ENCODE peak calls at places on chromosomes 16 and 17, in seven cellular contexts. L is HCT116, T is HepG2, S is H1, P is SK-N-SH, B is K562, Q is GM12878. J is an unnamed sample.

GRCh38 chr17:29291163-29291752 is 2.7 kb downstream of the NUFIP2 start:
- DNase-seq in B (no peak), P (peak), Q (peak), S (no peak), T (peak), L (peak), J (no peak)

GRCh38 chr16:1823821-1824220 is 2.8 kb downstream of the HAGH start:
- DNase-seq in T (peak), B (peak), S (peak), P (no peak), Q (no peak), L (no peak), J (no peak)

GRCh38 chr16:48366165-48367093 is 18.8 kb downstream of the SIAH1 start:
- DNase-seq in P (peak), B (no peak), T (peak), S (no peak), Q (peak), L (peak), J (no peak)

GRCh38 chr17:76909971-76910760 is 42.0 kb downstream of the MGAT5B start:
- DNase-seq in Q (no peak), B (peak), L (peak), S (peak), T (peak), P (no peak), J (peak)

GRCh38 chr16:72812651-72813050 is 235.3 kb downstream of the ZFHX3 start:
- DNase-seq in L (no peak), Q (no peak), P (no peak), S (no peak), B (no peak), T (no peak), J (no peak)

GRCh38 chr17:31511583-31511982 is 120.1 kb downstream of the RAB11FIP4 start:
- DNase-seq in S (no peak), Q (no peak), L (no peak), B (no peak), T (no peak), P (no peak), J (no peak)

GRCh38 chr17:36064142-36064541 is at the start of gene CCL18:
- DNase-seq in S (no peak), Q (no peak), T (no peak), B (no peak), P (no peak), L (no peak), J (no peak)

GRCh38 chr16:46826618-46827017 is 4.4 kb downstream of the C16orf87 start:
- DNase-seq in Q (no peak), T (no peak), S (no peak), P (no peak), B (no peak), L (no peak), J (no peak)

GRCh38 chr16:69880640-69881133 is 70.4 kb upstream of the CLEC18A start:
- DNase-seq in B (no peak), L (no peak), T (no peak), P (no peak), Q (no peak), S (no peak), J (no peak)

GRCh38 chr17:69869667-69870066 is 205.4 kb upstream of the KCNJ16 start:
- DNase-seq in P (no peak), L (no peak), B (no peak), T (no peak), S (no peak), Q (no peak), J (no peak)

GRCh38 chr17:65463242-65463641 is 98.2 kb downstream of the AXIN2 start:
- DNase-seq in P (no peak), S (no peak), L (no peak), T (no peak), B (no peak), Q (no peak), J (no peak)

GRCh38 chr17:78120971-78121800 is 7.4 kb downstream of the TMC6 start:
- DNase-seq in S (no peak), T (no peak), P (no peak), Q (no peak), L (no peak), B (peak), J (no peak)

GRCh38 chr17:8122391-8122922 is 1.4 kb downstream of the HES7 start:
- DNase-seq in P (no peak), Q (no peak), S (peak), B (no peak), L (no peak), T (no peak), J (no peak)

DNA sequence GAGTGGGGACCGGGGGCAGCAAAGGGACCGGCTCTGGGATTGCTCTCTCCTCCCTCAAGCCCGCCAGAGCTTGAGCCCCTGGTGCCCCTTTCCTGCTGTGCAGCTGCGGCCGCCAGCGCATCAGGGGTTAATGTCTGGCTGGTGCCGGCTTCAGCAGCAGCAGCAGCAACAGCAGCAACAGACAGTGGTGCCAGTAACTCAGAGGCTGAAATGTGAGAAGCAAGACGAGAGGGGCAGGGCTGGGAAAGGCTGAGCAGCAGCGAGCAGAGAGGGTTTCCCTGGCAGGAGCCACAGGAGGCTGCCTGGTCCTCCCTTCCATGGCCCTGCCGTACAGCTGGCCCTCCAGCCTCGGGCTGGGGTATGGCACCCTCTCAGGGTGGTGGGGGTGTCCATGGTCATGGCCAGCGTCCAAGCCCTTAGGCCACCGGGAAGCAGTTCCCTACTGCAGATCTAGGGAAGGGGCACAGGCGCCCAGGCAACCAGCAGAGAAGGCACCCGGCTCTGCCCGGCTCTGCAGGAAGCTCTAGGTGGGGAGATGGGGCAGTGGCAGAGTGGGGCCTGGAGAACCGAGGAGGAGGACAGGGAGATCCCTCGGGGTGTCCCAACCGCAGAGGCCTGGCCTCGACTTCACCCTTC is 21.1 kb upstream of the TFAP4 start:
- DNase-seq in P (peak), B (no peak), Q (no peak), T (no peak), L (no peak), S (peak), J (no peak)
- TF ChIP-seq YY1 in P (no peak), B (no peak), Q (no peak), T (no peak), L (no peak), S (no peak), J (no peak)

GRCh38 chr17:44830359-44831269 is 527 bp upstream of the GJC1 start:
- DNase-seq in Q (no peak), L (no peak), T (no peak), B (no peak), S (peak), P (no peak), J (peak)

GRCh38 chr17:44826123-44826790 is 3.8 kb downstream of the GJC1 start:
- DNase-seq in L (no peak), T (no peak), Q (no peak), B (no peak), S (no peak), P (no peak), J (no peak)

GRCh38 chr17:44829558-44830358 is at the start of gene GJC1:
- DNase-seq in T (no peak), B (peak), P (peak), L (no peak), S (peak), Q (no peak), J (no peak)

GRCh38 chr17:44828919-44829557 is 1.0 kb downstream of the GJC1 start:
- DNase-seq in Q (no peak), B (no peak), P (no peak), L (no peak), T (no peak), S (no peak), J (no peak)

DNA sequence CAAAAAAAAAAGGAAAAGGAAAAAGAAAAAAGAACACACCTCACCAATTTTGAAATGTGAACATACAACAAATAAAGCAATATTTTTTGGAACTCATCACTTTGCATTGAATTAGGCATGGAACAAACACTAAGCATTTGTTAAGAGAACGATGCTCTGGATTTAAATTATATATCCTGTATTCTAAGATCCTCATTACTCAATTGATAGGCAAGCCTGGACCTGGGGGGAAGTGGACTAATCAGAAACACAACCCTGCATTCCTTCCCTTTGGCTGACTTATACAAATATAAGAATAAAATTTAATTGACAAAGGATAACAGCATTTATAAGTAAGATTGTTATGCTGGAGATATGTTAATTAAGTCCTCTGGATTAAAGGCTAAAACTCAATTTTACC is 2.2 kb downstream of the GJC1 start:
- DNase-seq in B (no peak), T (no peak), Q (no peak), P (no peak), L (no peak), S (no peak), J (no peak)
- H3K4me3 ChIP-seq in B (no peak), T (no peak), Q (no peak), P (peak), L (peak), S (peak), J (no peak)

DNA sequence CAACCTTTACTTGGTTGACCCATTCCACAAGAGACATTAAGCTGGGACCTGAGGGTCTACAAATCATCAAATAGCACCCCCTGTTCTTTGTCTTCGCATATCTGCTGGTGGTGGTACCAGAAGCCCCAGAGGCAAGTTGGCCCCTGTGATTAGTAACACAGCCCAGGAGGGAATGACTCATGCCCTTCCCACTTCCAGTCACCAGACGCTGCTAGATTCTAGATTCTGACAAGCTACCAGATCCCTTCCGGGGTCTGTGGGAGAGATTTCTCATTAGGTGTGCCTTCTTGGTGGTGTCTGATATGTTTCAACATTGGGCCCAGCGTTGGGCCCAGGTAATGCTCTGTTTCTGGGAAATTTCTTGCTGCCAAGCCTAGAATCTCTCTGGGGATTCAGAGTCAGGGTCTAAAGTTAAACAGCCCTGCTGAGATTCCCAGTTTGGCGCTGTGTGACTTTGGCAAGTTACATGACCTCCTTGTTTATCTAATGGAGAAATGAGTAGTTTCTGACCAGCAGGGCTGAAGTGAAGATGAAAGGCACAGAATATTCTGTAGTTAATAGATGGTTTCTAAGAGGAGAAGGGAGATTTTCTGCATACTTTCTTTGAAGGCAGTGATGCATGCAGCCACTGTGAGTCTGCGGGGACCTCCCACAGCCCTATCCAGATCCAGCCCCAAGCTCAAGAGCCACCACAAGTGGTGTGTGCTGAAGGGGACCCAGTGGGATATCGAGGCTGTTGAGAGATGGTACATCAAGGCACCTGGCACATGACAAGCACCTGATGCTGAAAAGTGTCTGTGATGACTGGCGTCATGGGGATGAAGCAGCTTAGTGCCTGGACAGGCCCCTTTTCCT is 3.9 kb downstream of the TRPV2 start:
- DNase-seq in Q (peak), S (no peak), B (peak), T (peak), P (peak), L (no peak), J (no peak)
- TF ChIP-seq YY1 in Q (peak), S (no peak), B (no peak), T (no peak), P (no peak), L (no peak), J (no peak)

GRCh38 chr17:39928868-39929651 is 1.5 kb downstream of the LRRC3C start:
- DNase-seq in L (peak), S (no peak), Q (no peak), P (no peak), B (no peak), T (no peak), J (no peak)
- H3K4me3 ChIP-seq in L (peak), S (peak), Q (peak), P (peak), B (peak), T (peak), J (no peak)

DNA sequence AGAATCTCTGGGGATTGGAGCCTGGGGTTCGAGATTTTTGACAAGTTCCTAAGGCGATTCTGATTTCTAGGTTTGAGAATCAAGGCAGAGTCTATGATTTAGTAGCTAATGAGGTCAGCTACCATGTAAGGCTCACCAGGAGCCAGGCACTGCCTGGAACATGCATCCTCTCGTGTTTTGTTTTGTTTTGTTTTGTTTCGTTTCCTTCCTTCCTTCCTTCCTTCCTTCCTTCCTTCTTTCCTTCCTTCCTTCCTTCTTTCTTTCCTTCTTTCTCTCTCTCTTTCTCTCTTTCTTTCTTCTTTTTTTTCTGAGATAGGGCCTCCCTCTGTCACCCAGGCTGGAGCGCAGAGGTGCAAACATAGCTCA is 39.1 kb downstream of the SRCIN1 start:
- DNase-seq in Q (no peak), T (no peak), L (no peak), B (no peak), P (no peak), S (no peak), J (no peak)
- TF ChIP-seq YY1 in Q (no peak), T (no peak), L (no peak), B (no peak), P (no peak), S (no peak), J (no peak)

J was measured in NT2/D1.